ENCODE peak calls at places on chromosomes 2 and 18, in ten cellular contexts. M is kidney epithelial cell, J is GM12865, U is heart left ventricle, Z is upper lobe of right lung, L is cardiac muscle cell, B is A549, Q is pancreas, F is GM23338, Y is fibroblast of pulmonary artery. P is an unnamed sample.

GRCh38 chr2:136012315-136012714 is 26.9 kb upstream of the DARS1 start:
- DNase-seq in Y (no peak), Q (no peak), Z (no peak), F (no peak), B (no peak), J (no peak), M (no peak), U (no peak), L (no peak), P (no peak)

GRCh38 chr18:46621111-46621766 is 35.8 kb downstream of the LOXHD1 start:
- DNase-seq in L (no peak), F (no peak), U (no peak), Z (no peak), Y (no peak), Q (no peak), M (no peak), J (no peak), B (no peak), P (no peak)

GRCh38 chr2:104502904-104503303 is 351.0 kb upstream of the POU3F3 start:
- DNase-seq in M (no peak), F (no peak), B (no peak), U (no peak), Z (no peak), Q (no peak), Y (no peak), L (no peak), J (no peak), P (no peak)

GRCh38 chr2:96695602-96696001 is 44.3 kb downstream of the LMAN2L start:
- DNase-seq in J (no peak), Z (no peak), B (no peak), U (no peak), L (no peak), F (no peak), Q (no peak), M (no peak), Y (no peak), P (no peak)

GRCh38 chr18:59579509-59579908 is 117.7 kb downstream of the CCBE1 start:
- DNase-seq in J (no peak), Q (no peak), Y (no peak), U (no peak), Z (no peak), B (no peak), F (no peak), L (no peak), M (no peak), P (no peak)

GRCh38 chr2:100106460-100106859 is 35.9 kb downstream of the AFF3 start:
- DNase-seq in Y (no peak), B (no peak), L (peak; percentile 14), M (no peak), F (peak; percentile 70), U (no peak), J (no peak), Z (no peak), Q (no peak), P (no peak)

GRCh38 chr2:158113896-158114295 is 12.2 kb downstream of the UPP2 start:
- DNase-seq in M (no peak), J (no peak), B (no peak), L (no peak), Y (no peak), F (no peak), Z (no peak), Q (no peak), U (no peak), P (no peak)

GRCh38 chr2:111209045-111209514 is 88.4 kb downstream of the BCL2L11 start:
- DNase-seq in J (peak; percentile 91), Q (no peak), U (no peak), F (no peak), Z (no peak), L (no peak), Y (peak; percentile 50), B (no peak), M (peak; percentile 81), P (peak; percentile 73)

GRCh38 chr2:11802782-11803191 is 56.4 kb downstream of the LPIN1 start:
- DNase-seq in Z (no peak), L (no peak), F (no peak), U (no peak), Y (peak; percentile 76), B (no peak), M (no peak), Q (no peak), J (no peak), P (peak; percentile 90)

GRCh38 chr2:31522742-31523141 is 58.0 kb downstream of the SRD5A2 start:
- DNase-seq in L (no peak), M (no peak), Y (no peak), Q (no peak), J (no peak), Z (no peak), B (no peak), F (no peak), U (no peak), P (no peak)

GRCh38 chr2:205288681-205289080 is 393.6 kb upstream of the NRP2 start:
- DNase-seq in F (no peak), Z (no peak), U (no peak), Y (no peak), B (no peak), J (no peak), L (no peak), M (no peak), Q (no peak), P (no peak)

GRCh38 chr2:86764661-86765307 is 25.9 kb downstream of the CD8A start:
- DNase-seq in Q (no peak), J (peak; percentile 64), M (peak; percentile 2), F (peak; percentile 75), L (peak; percentile 67), B (peak; percentile 55), Y (peak; percentile 65), U (no peak), Z (no peak), P (peak; percentile 55)

GRCh38 chr2:10222-10875 is 36.0 kb downstream of the FAM110C start:
- DNase-seq in J (no peak), Z (no peak), U (no peak), M (no peak), B (no peak), Q (peak; percentile 54), Y (no peak), F (no peak), L (peak; percentile 35), P (no peak)

GRCh38 chr2:235901243-235901642 is 266.9 kb downstream of the GBX2 start:
- DNase-seq in M (no peak), Q (no peak), Z (no peak), F (no peak), L (no peak), Y (no peak), B (no peak), J (no peak), U (no peak), P (no peak)

GRCh38 chr2:15670981-15671380 is 79.3 kb downstream of the DDX1 start:
- DNase-seq in Q (no peak), J (no peak), L (no peak), F (no peak), Y (no peak), B (no peak), Z (no peak), M (no peak), U (no peak), P (no peak)

GRCh38 chr2:119421304-119421703 is 10.3 kb upstream of the TMEM37 start:
- DNase-seq in U (no peak), B (no peak), Y (no peak), Z (no peak), F (no peak), Q (no peak), L (no peak), M (no peak), J (no peak), P (no peak)
- H3K4me3 ChIP-seq in U (no peak overlapping the region), B (no peak overlapping the region), Y (no peak overlapping the region), Z (no peak overlapping the region), F (no peak overlapping the region), Q (no peak overlapping the region), L (no peak overlapping the region), M (no peak overlapping the region), J (no peak overlapping the region), P (no peak overlapping the region)

GRCh38 chr2:219728993-219729487 is 101.6 kb downstream of the SLC4A3 start:
- DNase-seq in U (no peak), J (no peak), Q (no peak), L (no peak), Z (no peak), F (no peak), Y (peak; percentile 31), B (no peak), M (no peak), P (no peak)

GRCh38 chr2:219723311-219723710 is 95.9 kb downstream of the SLC4A3 start:
- DNase-seq in Y (no peak), B (no peak), U (no peak), F (no peak), Z (no peak), Q (no peak), L (no peak), J (no peak), M (no peak), P (no peak)

GRCh38 chr2:219727771-219728429 is 100.5 kb downstream of the SLC4A3 start:
- DNase-seq in Q (no peak), U (no peak), Y (peak; percentile 58), B (no peak), F (no peak), L (no peak), Z (no peak), J (no peak), M (no peak), P (peak; percentile 62)

GRCh38 chr2:219724628-219725027 is 97.2 kb downstream of the SLC4A3 start:
- DNase-seq in F (no peak), M (no peak), L (no peak), Q (no peak), B (no peak), U (no peak), Y (peak; percentile 67), Z (no peak), J (no peak), P (peak; percentile 66)

DNA sequence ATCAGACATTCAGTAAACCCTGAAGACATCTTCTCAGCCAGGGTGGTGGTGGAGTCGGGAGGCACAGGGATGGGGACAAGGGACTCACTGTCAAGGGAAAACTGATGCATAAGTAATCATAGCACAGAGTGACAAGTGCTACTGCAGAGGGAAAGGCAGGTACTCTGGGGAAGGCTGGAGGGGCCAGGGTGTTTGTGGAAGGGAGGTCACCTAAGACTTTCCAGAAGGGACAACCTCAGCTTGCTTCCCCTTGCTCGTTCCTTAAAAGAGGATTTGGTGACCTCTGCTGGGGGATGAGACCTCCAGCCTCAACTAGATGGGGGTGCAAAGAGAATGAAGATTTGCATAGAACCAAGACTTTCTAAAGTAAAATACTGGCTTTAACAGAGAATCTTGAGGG is 99.5 kb downstream of the SLC4A3 start:
- DNase-seq in Z (no peak), M (no peak), F (peak; percentile 70), J (no peak), Q (no peak), U (no peak), Y (no peak), B (no peak), L (peak; percentile 55), P (no peak)
- TF ChIP-seq CTCF in Z (no peak), M (no peak), F (peak; percentile 75), J (no peak), Q (no peak), U (peak; percentile 32), Y (peak; percentile 2), B (no peak), L (peak; percentile 32), P (no peak)

GRCh38 chr2:61357681-61358080 is 113.2 kb downstream of the USP34 start:
- DNase-seq in Y (peak; percentile 24), M (no peak), Q (no peak), J (no peak), U (no peak), L (no peak), B (no peak), Z (peak; percentile 78), F (no peak), P (peak; percentile 31)
- H3K4me3 ChIP-seq in Y (no peak overlapping the region), M (no peak overlapping the region), Q (no peak overlapping the region), J (no peak overlapping the region), U (no peak overlapping the region), L (no peak overlapping the region), B (no peak overlapping the region), Z (no peak overlapping the region), F (no peak overlapping the region), P (no peak overlapping the region)

GRCh38 chr2:68487773-68488355 is 20.5 kb downstream of the APLF start:
- DNase-seq in Y (peak; percentile 60), Z (no peak), Q (no peak), B (peak; percentile 21), F (peak; percentile 47), L (no peak), J (peak; percentile 32), U (no peak), M (no peak), P (peak; percentile 43)
- TF ChIP-seq CTCF in Y (peak; percentile 52), Z (peak; percentile 62), Q (peak; percentile 14), B (peak; percentile 71), F (no peak), L (peak; percentile 45), J (no peak), U (peak; percentile 61), M (peak; percentile 26), P (peak; percentile 46)

P was measured in fibroblast of mammary gland.